ENCODE peak calls at places on chromosomes 1 and 21, in five cellular contexts. C is Peyer's patch; A is heart right ventricle; U is effector memory CD8-positive, alpha-beta T cell; K is fibroblast of lung. V is an unnamed sample.
A peak's percentile ranks its signal among the peaks of the same experiment; 100 is the strongest.

GRCh38 chr1:113983826-113984225 is 4.6 kb downstream of the OLFML3 start:
- DNase-seq in C (no peak), A (no peak), U (no peak), K (no peak), V (no peak)

GRCh38 chr1:201503397-201504176 is 3.3 kb downstream of the CSRP1 start:
- DNase-seq in C (no peak), A (no peak), U (no peak), K (peak; percentile 99), V (peak; percentile 2)

GRCh38 chr1:29712275-29712633 is 475.9 kb downstream of the PTPRU start:
- DNase-seq in C (no peak), A (no peak), U (no peak), K (no peak), V (no peak)

GRCh38 chr1:82549851-82550250 is 749.1 kb downstream of the ADGRL2 start:
- DNase-seq in C (no peak), A (no peak), U (no peak), K (no peak), V (no peak)

GRCh38 chr1:15178571-15179484 is 25.3 kb downstream of the TMEM51 start:
- DNase-seq in C (no peak), A (no peak), U (no peak), K (peak; percentile 96), V (no peak)

GRCh38 chr21:15688809-15689208 is 41.0 kb upstream of the USP25 start:
- DNase-seq in C (no peak), A (no peak), U (no peak), K (peak; percentile 33), V (no peak)

GRCh38 chr1:37338658-37339057 is 135.7 kb upstream of the ZC3H12A start:
- DNase-seq in C (no peak), A (no peak), U (no peak), K (no peak), V (no peak)

GRCh38 chr1:244730153-244730933 is 77.4 kb downstream of the DESI2 start:
- DNase-seq in C (peak; percentile 54), A (peak; percentile 42), U (peak; percentile 3), K (peak; percentile 63), V (no peak)

GRCh38 chr1:197526736-197527371 is 248.4 kb downstream of the DENND1B start:
- DNase-seq in C (no peak), A (no peak), U (no peak), K (peak; percentile 63), V (no peak)

GRCh38 chr21:39182484-39183271 is 573 bp downstream of the PSMG1 start:
- DNase-seq in C (no peak), A (no peak), U (no peak), K (peak; percentile 42), V (no peak)

GRCh38 chr1:78607334-78607927 is 12.8 kb upstream of the IFI44L start:
- DNase-seq in C (no peak), A (no peak), U (no peak), K (peak; percentile 72), V (no peak)

GRCh38 chr1:148334339-148335130 is 148.6 kb downstream of the PPIAL4G start:
- DNase-seq in C (peak; percentile 90), A (peak; percentile 68), U (peak; percentile 56), K (peak; percentile 92), V (peak; percentile 82)

GRCh38 chr21:46149205-46149901 is 6.0 kb downstream of the FTCD start:
- DNase-seq in C (peak; percentile 31), A (no peak), U (no peak), K (no peak), V (no peak)

GRCh38 chr1:200373811-200374231 is 36.0 kb downstream of the ZNF281 start:
- DNase-seq in C (no peak), A (no peak), U (no peak), K (no peak), V (no peak)

GRCh38 chr1:5914676-5915285 is 77.4 kb downstream of the NPHP4 start:
- DNase-seq in C (no peak), A (no peak), U (no peak), K (no peak), V (no peak)

GRCh38 chr1:114154146-114154962 is 685 bp upstream of the SYT6 start:
- DNase-seq in C (no peak), A (no peak), U (no peak), K (peak; percentile 13), V (no peak)

GRCh38 chr1:21121764-21122471 is 54.8 kb downstream of the EIF4G3 start:
- DNase-seq in C (no peak), A (no peak), U (no peak), K (no peak), V (no peak)

GRCh38 chr1:62424412-62424811 is 12.4 kb upstream of the USP1 start:
- DNase-seq in C (no peak), A (no peak), U (no peak), K (peak; percentile 56), V (no peak)

GRCh38 chr21:44789880-44790279 is 11.7 kb downstream of the UBE2G2 start:
- DNase-seq in C (no peak), A (no peak), U (no peak), K (no peak), V (no peak)

GRCh38 chr1:3469849-3470649 is 15.6 kb downstream of the ARHGEF16 start:
- DNase-seq in C (no peak), A (peak; percentile 9), U (no peak), K (no peak), V (peak; percentile 28)

GRCh38 chr1:33459766-33460543 is 12.5 kb upstream of the ZSCAN20 start:
- DNase-seq in C (no peak), A (no peak), U (no peak), K (peak; percentile 40), V (no peak)

GRCh38 chr1:234309243-234309597 is 64.0 kb upstream of the COA6 start:
- DNase-seq in C (no peak), A (no peak), U (no peak), K (no peak), V (no peak)

GRCh38 chr1:226870323-226871046 is at the start of gene PSEN2:
- DNase-seq in C (peak; percentile 89), A (peak; percentile 81), U (peak; percentile 60), K (peak; percentile 27), V (no peak)

GRCh38 chr1:25773441-25774125 is 26.4 kb upstream of the SELENON start:
- DNase-seq in C (no peak), A (no peak), U (no peak), K (no peak), V (no peak)

GRCh38 chr1:110060034-110060661 is 10.3 kb downstream of the ALX3 start:
- DNase-seq in C (peak; percentile 72), A (peak; percentile 53), U (peak; percentile 68), K (peak; percentile 9), V (peak; percentile 66)

GRCh38 chr1:15336866-15337265 is 72.8 kb upstream of the EFHD2 start:
- DNase-seq in C (no peak), A (peak; percentile 54), U (no peak), K (no peak), V (no peak)

GRCh38 chr1:25198731-25199231 is 33.5 kb downstream of the SYF2 start:
- DNase-seq in C (peak; percentile 55), A (peak; percentile 44), U (no peak), K (no peak), V (no peak)

GRCh38 chr1:244837597-244838258 is 2.3 kb downstream of the COX20 start:
- DNase-seq in C (no peak), A (no peak), U (no peak), K (no peak), V (no peak)

GRCh38 chr1:184649500-184649899 is 105.2 kb downstream of the EDEM3 start:
- DNase-seq in C (no peak), A (no peak), U (no peak), K (peak; percentile 27), V (no peak)

V was measured in CD14-positive monocyte.